ENCODE peak calls at places on chromosomes 11 and 22, in nine cellular contexts. One of them, this sample, is unnamed.

GRCh38 chr22:27028093-27028492 is 370.7 kb downstream of the MIAT start:
- DNase-seq in WERI-Rb-1: no peak
- DNase-seq in astrocyte: no peak
- DNase-seq in AG04450: no peak
- DNase-seq in dorsolateral prefrontal cortex: no peak
- DNase-seq in cardiac muscle cell: no peak
- DNase-seq in neural progenitor cell: no peak
- DNase-seq in breast epithelium: no peak
- DNase-seq in hepatocyte: no peak
- DNase-seq in this sample: no peak

GRCh38 chr22:44180706-44181032 is at the start of gene PARVG:
- DNase-seq in WERI-Rb-1: no peak
- DNase-seq in astrocyte: no peak
- DNase-seq in AG04450: no peak
- DNase-seq in dorsolateral prefrontal cortex: no peak
- DNase-seq in cardiac muscle cell: peak
- DNase-seq in neural progenitor cell: no peak
- DNase-seq in breast epithelium: no peak
- DNase-seq in hepatocyte: peak
- DNase-seq in this sample: no peak

GRCh38 chr11:36150986-36151385 is 138.2 kb downstream of the COMMD9 start:
- DNase-seq in WERI-Rb-1: no peak
- DNase-seq in astrocyte: no peak
- DNase-seq in AG04450: no peak
- DNase-seq in dorsolateral prefrontal cortex: no peak
- DNase-seq in cardiac muscle cell: no peak
- DNase-seq in neural progenitor cell: no peak
- DNase-seq in breast epithelium: no peak
- DNase-seq in hepatocyte: no peak
- DNase-seq in this sample: peak

GRCh38 chr11:60988658-60989057 is 17.2 kb downstream of the CD6 start:
- DNase-seq in WERI-Rb-1: no peak
- DNase-seq in astrocyte: no peak
- DNase-seq in AG04450: no peak
- DNase-seq in dorsolateral prefrontal cortex: no peak
- DNase-seq in cardiac muscle cell: no peak
- DNase-seq in neural progenitor cell: no peak
- DNase-seq in breast epithelium: no peak
- DNase-seq in hepatocyte: no peak
- DNase-seq in this sample: no peak

GRCh38 chr11:86396403-86396802 is 21.7 kb downstream of the CCDC81 start:
- DNase-seq in WERI-Rb-1: no peak
- DNase-seq in astrocyte: peak
- DNase-seq in AG04450: peak
- DNase-seq in dorsolateral prefrontal cortex: no peak
- DNase-seq in cardiac muscle cell: no peak
- DNase-seq in neural progenitor cell: no peak
- DNase-seq in breast epithelium: no peak
- DNase-seq in hepatocyte: no peak
- DNase-seq in this sample: no peak

GRCh38 chr11:122697636-122698167 is 42.2 kb downstream of the UBASH3B start:
- DNase-seq in WERI-Rb-1: no peak
- DNase-seq in astrocyte: peak
- DNase-seq in AG04450: no peak
- DNase-seq in dorsolateral prefrontal cortex: no peak
- DNase-seq in cardiac muscle cell: no peak
- DNase-seq in neural progenitor cell: no peak
- DNase-seq in breast epithelium: no peak
- DNase-seq in hepatocyte: no peak
- DNase-seq in this sample: no peak

GRCh38 chr11:32935462-32936029 is 42.9 kb downstream of the QSER1 start:
- DNase-seq in WERI-Rb-1: no peak
- DNase-seq in astrocyte: no peak
- DNase-seq in AG04450: no peak
- DNase-seq in dorsolateral prefrontal cortex: no peak
- DNase-seq in cardiac muscle cell: no peak
- DNase-seq in neural progenitor cell: no peak
- DNase-seq in breast epithelium: no peak
- DNase-seq in hepatocyte: no peak
- DNase-seq in this sample: no peak

GRCh38 chr11:80860632-80861031 is 1419.8 kb upstream of the TENM4 start:
- DNase-seq in WERI-Rb-1: no peak
- DNase-seq in astrocyte: peak
- DNase-seq in AG04450: no peak
- DNase-seq in dorsolateral prefrontal cortex: no peak
- DNase-seq in cardiac muscle cell: no peak
- DNase-seq in neural progenitor cell: no peak
- DNase-seq in breast epithelium: no peak
- DNase-seq in hepatocyte: no peak
- DNase-seq in this sample: no peak

DNA sequence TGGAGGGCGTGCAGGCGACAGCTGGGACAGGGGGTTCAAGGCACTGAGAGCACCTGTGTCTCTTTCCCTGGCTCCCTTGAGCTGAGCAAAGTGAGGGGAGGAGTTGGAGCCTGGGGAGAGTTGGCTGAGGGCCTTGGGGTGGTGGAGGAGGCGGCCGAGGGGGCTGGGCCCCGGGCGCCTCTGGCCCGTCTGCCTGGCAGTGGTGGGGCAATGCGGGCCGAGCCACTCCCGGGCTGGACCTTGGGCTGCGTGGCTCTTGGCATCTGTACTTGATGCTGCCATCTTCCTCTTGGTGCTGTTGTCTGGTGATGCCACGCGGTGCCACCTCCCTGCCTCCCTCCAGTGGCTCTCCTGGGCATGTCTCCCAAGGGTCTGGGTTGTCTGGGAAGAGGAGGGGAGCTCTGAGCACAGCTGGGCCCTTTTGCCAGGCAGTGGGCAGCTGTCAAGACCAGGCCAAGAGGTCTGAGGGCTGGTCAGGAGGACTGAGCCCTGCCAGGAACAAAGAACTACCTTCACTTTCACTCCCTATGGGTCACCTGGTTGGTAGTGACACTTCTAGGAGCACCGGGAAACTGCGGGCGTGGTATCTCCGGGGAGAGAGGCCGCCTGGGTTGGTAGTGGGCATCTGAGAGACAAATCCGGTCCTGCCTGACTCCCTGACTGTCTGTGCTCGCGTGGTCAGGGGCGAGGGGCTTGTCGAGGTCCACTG is 1.3 kb downstream of the GRIK4 start:
- DNase-seq in WERI-Rb-1: peak
- DNase-seq in astrocyte: no peak
- DNase-seq in AG04450: no peak
- DNase-seq in dorsolateral prefrontal cortex: peak
- DNase-seq in cardiac muscle cell: no peak
- DNase-seq in neural progenitor cell: no peak
- DNase-seq in breast epithelium: no peak
- DNase-seq in hepatocyte: no peak
- DNase-seq in this sample: peak
- TF ChIP-seq CTCF in WERI-Rb-1: peak
- TF ChIP-seq CTCF in astrocyte: no peak
- TF ChIP-seq CTCF in AG04450: peak
- TF ChIP-seq CTCF in dorsolateral prefrontal cortex: peak
- TF ChIP-seq CTCF in cardiac muscle cell: peak
- TF ChIP-seq CTCF in neural progenitor cell: no peak
- TF ChIP-seq CTCF in breast epithelium: no peak
- TF ChIP-seq CTCF in hepatocyte: no peak
- TF ChIP-seq CTCF in this sample: no peak

GRCh38 chr22:22073769-22074561 is 91.4 kb upstream of the TOP3B start:
- DNase-seq in WERI-Rb-1: no peak
- DNase-seq in astrocyte: no peak
- DNase-seq in AG04450: no peak
- DNase-seq in dorsolateral prefrontal cortex: no peak
- DNase-seq in cardiac muscle cell: no peak
- DNase-seq in neural progenitor cell: peak
- DNase-seq in breast epithelium: no peak
- DNase-seq in hepatocyte: no peak
- DNase-seq in this sample: no peak

GRCh38 chr22:22076937-22077703 is 94.5 kb upstream of the TOP3B start:
- DNase-seq in WERI-Rb-1: no peak
- DNase-seq in astrocyte: no peak
- DNase-seq in AG04450: no peak
- DNase-seq in dorsolateral prefrontal cortex: no peak
- DNase-seq in cardiac muscle cell: no peak
- DNase-seq in neural progenitor cell: no peak
- DNase-seq in breast epithelium: no peak
- DNase-seq in hepatocyte: no peak
- DNase-seq in this sample: no peak

GRCh38 chr22:22076361-22076760 is 93.8 kb upstream of the TOP3B start:
- DNase-seq in WERI-Rb-1: peak
- DNase-seq in astrocyte: no peak
- DNase-seq in AG04450: no peak
- DNase-seq in dorsolateral prefrontal cortex: no peak
- DNase-seq in cardiac muscle cell: no peak
- DNase-seq in neural progenitor cell: no peak
- DNase-seq in breast epithelium: no peak
- DNase-seq in hepatocyte: no peak
- DNase-seq in this sample: no peak

GRCh38 chr22:22074634-22075381 is 92.2 kb upstream of the TOP3B start:
- DNase-seq in WERI-Rb-1: no peak
- DNase-seq in astrocyte: no peak
- DNase-seq in AG04450: no peak
- DNase-seq in dorsolateral prefrontal cortex: no peak
- DNase-seq in cardiac muscle cell: no peak
- DNase-seq in neural progenitor cell: no peak
- DNase-seq in breast epithelium: no peak
- DNase-seq in hepatocyte: peak
- DNase-seq in this sample: no peak

DNA sequence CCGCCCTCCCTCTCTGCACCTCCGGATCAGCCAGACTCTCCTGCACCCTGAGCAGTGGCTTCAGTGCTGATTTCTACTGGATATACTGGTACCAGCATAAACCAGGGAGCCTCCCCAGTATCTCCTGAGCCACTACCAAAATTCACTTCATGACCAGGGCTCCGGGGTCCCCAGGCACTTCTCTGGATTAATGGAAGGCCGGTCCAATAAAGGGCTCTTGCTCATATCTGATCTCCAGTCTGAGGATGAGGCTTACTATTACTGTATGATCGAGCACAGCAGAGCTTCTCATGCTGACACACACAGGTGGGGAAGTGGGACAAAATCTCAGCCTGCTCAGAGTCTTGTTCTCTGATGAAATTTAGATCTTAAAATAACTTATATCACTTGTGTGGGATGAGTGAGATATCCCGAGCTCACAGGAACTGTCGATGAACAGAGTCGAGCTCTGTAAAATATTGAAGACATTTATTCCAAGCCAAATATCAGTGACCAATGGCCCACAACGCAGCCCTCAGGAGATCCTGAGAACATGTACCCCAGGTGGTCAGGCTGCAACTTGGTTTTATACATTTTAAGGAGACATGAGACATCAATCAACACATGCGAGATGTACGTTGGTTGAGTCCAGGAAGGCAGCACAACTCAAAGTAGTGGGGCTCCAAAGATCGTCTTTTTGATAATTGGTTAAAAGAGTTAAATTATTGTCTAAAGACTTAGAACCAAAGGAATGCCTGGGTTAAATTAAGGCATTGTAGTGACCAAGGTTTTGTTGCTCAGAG is 93.0 kb upstream of the TOP3B start:
- DNase-seq in WERI-Rb-1: no peak
- DNase-seq in astrocyte: no peak
- DNase-seq in AG04450: no peak
- DNase-seq in dorsolateral prefrontal cortex: peak
- DNase-seq in cardiac muscle cell: no peak
- DNase-seq in neural progenitor cell: no peak
- DNase-seq in breast epithelium: no peak
- DNase-seq in hepatocyte: no peak
- DNase-seq in this sample: no peak
- H3K27ac ChIP-seq in WERI-Rb-1: no peak
- H3K27ac ChIP-seq in astrocyte: no peak
- H3K27ac ChIP-seq in AG04450: no peak
- H3K27ac ChIP-seq in dorsolateral prefrontal cortex: peak
- H3K27ac ChIP-seq in cardiac muscle cell: no peak
- H3K27ac ChIP-seq in neural progenitor cell: no peak
- H3K27ac ChIP-seq in breast epithelium: no peak
- H3K27ac ChIP-seq in hepatocyte: peak
- H3K27ac ChIP-seq in this sample: no peak

GRCh38 chr11:63907808-63908530 is 9.0 kb downstream of the RCOR2 start:
- DNase-seq in WERI-Rb-1: peak
- DNase-seq in astrocyte: no peak
- DNase-seq in AG04450: no peak
- DNase-seq in dorsolateral prefrontal cortex: peak
- DNase-seq in cardiac muscle cell: peak
- DNase-seq in neural progenitor cell: peak
- DNase-seq in breast epithelium: no peak
- DNase-seq in hepatocyte: no peak
- DNase-seq in this sample: no peak

GRCh38 chr11:63910605-63911195 is 6.3 kb downstream of the RCOR2 start:
- DNase-seq in WERI-Rb-1: no peak
- DNase-seq in astrocyte: no peak
- DNase-seq in AG04450: no peak
- DNase-seq in dorsolateral prefrontal cortex: no peak
- DNase-seq in cardiac muscle cell: no peak
- DNase-seq in neural progenitor cell: peak
- DNase-seq in breast epithelium: no peak
- DNase-seq in hepatocyte: no peak
- DNase-seq in this sample: no peak

GRCh38 chr11:63908631-63909491 is 8.1 kb downstream of the RCOR2 start:
- DNase-seq in WERI-Rb-1: no peak
- DNase-seq in astrocyte: no peak
- DNase-seq in AG04450: no peak
- DNase-seq in dorsolateral prefrontal cortex: no peak
- DNase-seq in cardiac muscle cell: no peak
- DNase-seq in neural progenitor cell: no peak
- DNase-seq in breast epithelium: no peak
- DNase-seq in hepatocyte: no peak
- DNase-seq in this sample: no peak

GRCh38 chr11:63911440-63911839 is 5.5 kb downstream of the RCOR2 start:
- DNase-seq in WERI-Rb-1: no peak
- DNase-seq in astrocyte: no peak
- DNase-seq in AG04450: no peak
- DNase-seq in dorsolateral prefrontal cortex: no peak
- DNase-seq in cardiac muscle cell: no peak
- DNase-seq in neural progenitor cell: peak
- DNase-seq in breast epithelium: no peak
- DNase-seq in hepatocyte: no peak
- DNase-seq in this sample: no peak

GRCh38 chr11:63909621-63910506 is 7.1 kb downstream of the RCOR2 start:
- DNase-seq in WERI-Rb-1: peak
- DNase-seq in astrocyte: no peak
- DNase-seq in AG04450: no peak
- DNase-seq in dorsolateral prefrontal cortex: no peak
- DNase-seq in cardiac muscle cell: peak
- DNase-seq in neural progenitor cell: peak
- DNase-seq in breast epithelium: no peak
- DNase-seq in hepatocyte: no peak
- DNase-seq in this sample: no peak
- TF ChIP-seq CTCF in WERI-Rb-1: no peak
- TF ChIP-seq CTCF in astrocyte: no peak
- TF ChIP-seq CTCF in AG04450: no peak
- TF ChIP-seq CTCF in dorsolateral prefrontal cortex: no peak
- TF ChIP-seq CTCF in cardiac muscle cell: no peak
- TF ChIP-seq CTCF in neural progenitor cell: no peak
- TF ChIP-seq CTCF in breast epithelium: no peak
- TF ChIP-seq CTCF in hepatocyte: no peak
- TF ChIP-seq CTCF in this sample: no peak

DNA sequence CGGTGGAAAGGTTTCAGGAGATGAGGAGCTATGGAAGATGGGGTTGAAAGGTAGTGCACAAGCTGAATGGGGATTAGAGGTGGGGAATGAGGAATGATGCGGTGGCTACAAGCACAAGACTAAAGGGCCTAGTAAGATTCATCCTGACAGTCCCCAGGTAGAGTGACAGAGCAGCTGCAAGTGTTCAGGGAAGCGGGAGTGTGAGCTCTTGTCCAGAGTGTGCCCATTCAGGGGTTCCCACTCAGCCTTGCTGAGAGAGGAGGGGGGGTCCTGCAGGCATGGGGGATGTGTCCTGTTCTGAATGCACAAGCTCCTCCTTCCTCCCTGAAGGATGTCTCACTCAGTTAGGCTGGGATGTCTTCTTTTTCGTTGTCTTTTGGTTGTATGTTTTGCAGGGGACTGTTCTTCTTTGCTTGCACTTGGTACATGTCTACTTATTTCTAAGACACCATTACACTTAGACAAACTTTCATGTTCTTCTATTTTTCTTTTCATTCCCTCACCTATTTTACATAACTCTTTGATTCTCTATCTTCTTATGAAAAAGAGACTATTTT is 25.8 kb upstream of the CLPB start:
- DNase-seq in WERI-Rb-1: no peak
- DNase-seq in astrocyte: no peak
- DNase-seq in AG04450: no peak
- DNase-seq in dorsolateral prefrontal cortex: no peak
- DNase-seq in cardiac muscle cell: no peak
- DNase-seq in neural progenitor cell: no peak
- DNase-seq in breast epithelium: no peak
- DNase-seq in hepatocyte: no peak
- DNase-seq in this sample: no peak
- H3K27ac ChIP-seq in WERI-Rb-1: no peak
- H3K27ac ChIP-seq in astrocyte: no peak
- H3K27ac ChIP-seq in AG04450: no peak
- H3K27ac ChIP-seq in dorsolateral prefrontal cortex: no peak
- H3K27ac ChIP-seq in cardiac muscle cell: no peak
- H3K27ac ChIP-seq in neural progenitor cell: no peak
- H3K27ac ChIP-seq in breast epithelium: no peak
- H3K27ac ChIP-seq in hepatocyte: no peak
- H3K27ac ChIP-seq in this sample: no peak